ENCODE peak calls at places on chromosomes 6 and 20, in six cellular contexts. U, M, W, D, B and S are unnamed samples.

GRCh38 chr6:75205776-75206334 is at the start of gene COL12A1:
- DNase-seq in U (no peak), M (peak), W (no peak), D (no peak), B (peak), S (no peak)

GRCh38 chr6:81876977-81877376 is 124.5 kb upstream of the TENT5A start:
- DNase-seq in U (no peak), M (no peak), W (no peak), D (no peak), B (no peak), S (no peak)

GRCh38 chr6:139984317-139984716 is 609.9 kb upstream of the CITED2 start:
- DNase-seq in U (no peak), M (no peak), W (no peak), D (no peak), B (no peak), S (no peak)

GRCh38 chr6:1445650-1446645 is 56.6 kb downstream of the FOXF2 start:
- DNase-seq in U (no peak), M (no peak), W (no peak), D (no peak), B (no peak), S (no peak)

GRCh38 chr20:58690851-58691250 is 1.7 kb upstream of the NPEPL1 start:
- DNase-seq in U (no peak), M (peak), W (no peak), D (no peak), B (no peak), S (peak)

GRCh38 chr6:39327516-39327915 is 5.0 kb upstream of the KCNK16 start:
- DNase-seq in U (no peak), M (no peak), W (no peak), D (no peak), B (peak), S (no peak)

GRCh38 chr6:84033523-84034451 is at the start of gene MRAP2:
- DNase-seq in U (peak), M (peak), W (no peak), D (no peak), B (peak), S (no peak)

GRCh38 chr20:58665606-58666005 is 14.5 kb downstream of the STX16 start:
- DNase-seq in U (no peak), M (peak), W (no peak), D (no peak), B (no peak), S (no peak)

GRCh38 chr20:52305843-52306242 is 114.3 kb upstream of the ZFP64 start:
- DNase-seq in U (no peak), M (no peak), W (no peak), D (no peak), B (no peak), S (no peak)

GRCh38 chr20:62723351-62723750 is 14.7 kb downstream of the NTSR1 start:
- DNase-seq in U (no peak), M (no peak), W (no peak), D (no peak), B (no peak), S (no peak)
- TF ChIP-seq POLR2AphosphoS5 in U (no peak), M (no peak), W (no peak), D (no peak), B (no peak), S (no peak)

DNA sequence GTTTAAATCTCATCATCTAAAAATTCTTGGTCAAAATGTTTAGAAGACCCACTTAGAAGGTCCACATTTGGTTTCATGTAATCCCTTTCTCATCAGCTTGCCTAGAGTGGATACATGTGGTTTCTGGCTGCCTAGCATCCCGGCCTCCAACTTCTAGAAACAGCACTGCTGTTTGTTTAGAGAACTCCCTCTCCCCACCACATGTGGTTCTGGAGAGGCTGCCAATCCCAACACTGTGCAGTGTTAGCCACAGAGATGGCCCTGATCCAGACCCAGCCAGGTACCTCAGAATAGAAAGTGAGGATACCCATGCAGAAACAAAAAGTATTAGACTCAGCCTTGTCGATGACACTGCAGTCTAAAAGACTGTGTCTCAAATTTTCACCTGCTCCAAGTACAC is 241.8 kb downstream of the BCKDHB start:
- DNase-seq in U (no peak), M (no peak), W (no peak), D (no peak), B (no peak), S (no peak)
- TF ChIP-seq GABPA in U (no peak), M (no peak), W (no peak), D (no peak), B (no peak), S (no peak)

GRCh38 chr6:87276624-87277023 is 45.8 kb upstream of the SMIM8 start:
- DNase-seq in U (no peak), M (no peak), W (no peak), D (no peak), B (no peak), S (no peak)
- TF ChIP-seq POLR2AphosphoS5 in U (no peak), M (no peak), W (no peak), D (no peak), B (no peak), S (no peak)

DNA sequence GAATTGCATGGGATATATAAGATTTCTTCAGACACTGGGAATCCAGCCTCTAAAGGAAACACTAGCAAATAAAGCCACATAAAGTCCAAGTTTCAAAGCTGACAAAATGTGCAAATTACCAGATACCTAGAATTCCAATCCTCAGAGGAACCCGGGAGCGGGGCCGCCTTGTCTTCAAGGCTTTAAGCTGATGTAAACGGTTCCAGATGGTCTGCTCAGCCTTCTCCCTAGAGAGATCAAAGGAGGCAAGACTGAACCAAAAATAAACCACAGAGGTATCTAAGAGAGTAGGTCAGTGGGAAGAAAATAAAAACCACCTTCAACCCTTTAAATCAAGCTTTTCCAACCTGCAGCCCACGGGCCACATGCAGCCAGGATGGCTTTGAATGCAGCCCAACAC is 9.3 kb downstream of the CDK5RAP1 start:
- DNase-seq in U (no peak), M (no peak), W (no peak), D (no peak), B (no peak), S (no peak)
- TF ChIP-seq GABPA in U (no peak), M (no peak), W (no peak), D (no peak), B (no peak), S (no peak)

GRCh38 chr6:14713966-14714631 is 531.8 kb upstream of the JARID2 start:
- DNase-seq in U (no peak), M (no peak), W (no peak), D (no peak), B (no peak), S (peak)

GRCh38 chr6:14713561-14713960 is 532.3 kb upstream of the JARID2 start:
- DNase-seq in U (no peak), M (no peak), W (no peak), D (no peak), B (no peak), S (no peak)

GRCh38 chr6:14711056-14711703 is 534.7 kb upstream of the JARID2 start:
- DNase-seq in U (peak), M (no peak), W (peak), D (no peak), B (peak), S (peak)

GRCh38 chr6:14711704-14712397 is 534.0 kb upstream of the JARID2 start:
- DNase-seq in U (no peak), M (no peak), W (no peak), D (no peak), B (no peak), S (no peak)

DNA sequence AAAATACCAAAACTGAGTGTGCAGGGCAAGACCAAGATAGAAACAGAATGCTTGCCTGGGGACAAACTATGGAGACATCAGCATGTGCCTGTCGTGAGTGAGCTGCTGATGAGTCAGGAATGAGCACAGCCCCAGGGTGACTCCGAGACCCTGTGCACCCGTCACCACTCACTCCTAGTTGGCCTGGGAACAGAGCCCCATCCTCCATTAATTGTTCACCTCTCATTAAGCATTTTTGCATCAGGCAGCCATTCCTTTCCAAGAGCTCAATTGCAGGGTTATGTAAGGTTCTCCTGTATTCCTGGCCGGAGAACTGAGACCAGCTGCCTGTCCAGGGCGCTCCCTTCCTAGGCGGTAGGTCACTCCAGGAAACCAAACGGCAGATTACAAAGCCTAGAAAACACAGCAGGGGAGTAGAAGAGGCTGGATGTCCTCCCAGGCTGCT is 532.8 kb upstream of the JARID2 start:
- DNase-seq in U (no peak), M (no peak), W (no peak), D (no peak), B (no peak), S (no peak)
- TF ChIP-seq POLR2AphosphoS5 in U (no peak), M (no peak), W (no peak), D (no peak), B (no peak), S (no peak)

GRCh38 chr6:170043150-170043819 is 247.6 kb downstream of the DLL1 start:
- DNase-seq in U (no peak), M (no peak), W (no peak), D (no peak), B (no peak), S (no peak)
- TF ChIP-seq GABPA in U (no peak), M (no peak), W (no peak), D (no peak), B (no peak), S (no peak)